ENCODE peak calls at places on chromosomes 16 and 17, in six cellular contexts. H is CD8-positive, alpha-beta T cell; X is fibroblast of lung; I is gastrocnemius medialis; U is pancreas; M is breast epithelium. W is an unnamed sample. For H3K27me3, the result is how much of the 10 kb centered on the place peaks cover.

GRCh38 chr16:68287276-68288251 is 23.2 kb downstream of the SLC7A6OS start:
- DNase-seq in U (no peak), H (peak), M (peak), X (peak), I (peak), W (peak)

GRCh38 chr17:2171725-2172446 is 117.0 kb downstream of the HIC1 start:
- DNase-seq in H (no peak), U (peak), M (peak), I (peak), X (peak), W (peak)

GRCh38 chr17:44546711-44547606 is 10.3 kb upstream of the FZD2 start:
- DNase-seq in X (peak), I (no peak), M (no peak), U (no peak), H (no peak), W (no peak)

GRCh38 chr17:72271603-72272002 is 150.8 kb downstream of the SOX9 start:
- DNase-seq in H (no peak), M (no peak), X (no peak), I (no peak), U (no peak), W (no peak)

GRCh38 chr16:10081201-10081940 is 100.9 kb downstream of the GRIN2A start:
- DNase-seq in X (no peak), M (no peak), U (no peak), H (no peak), I (no peak), W (no peak)

GRCh38 chr17:8159032-8159400 is 3.7 kb downstream of the VAMP2 start:
- DNase-seq in M (no peak), I (no peak), H (no peak), U (no peak), X (no peak), W (no peak)

GRCh38 chr16:15548482-15548891 is 94.5 kb downstream of the MARF1 start:
- DNase-seq in M (no peak), H (no peak), I (no peak), U (no peak), X (no peak), W (no peak)

GRCh38 chr16:87061521-87061920 is 255.7 kb downstream of the C16orf95 start:
- DNase-seq in M (no peak), I (no peak), U (no peak), H (no peak), X (peak), W (no peak)

GRCh38 chr17:81094744-81095607 is 60.0 kb downstream of the BAIAP2 start:
- DNase-seq in X (peak), M (peak), H (peak), U (peak), I (peak), W (peak)

GRCh38 chr17:47959825-47960655 is 2.4 kb upstream of the PRR15L start:
- DNase-seq in X (no peak), H (no peak), M (no peak), U (peak), I (no peak), W (no peak)

GRCh38 chr17:47957591-47958490 is at the start of gene PRR15L:
- DNase-seq in X (no peak), M (peak), H (no peak), I (no peak), U (peak), W (no peak)

GRCh38 chr17:47955497-47956461 is 1.9 kb downstream of the PRR15L start:
- DNase-seq in U (peak), H (no peak), X (no peak), I (no peak), M (peak), W (no peak)

GRCh38 chr17:47953945-47954344 is 3.7 kb downstream of the PRR15L start:
- DNase-seq in H (no peak), X (no peak), M (no peak), U (no peak), I (no peak), W (no peak)

DNA sequence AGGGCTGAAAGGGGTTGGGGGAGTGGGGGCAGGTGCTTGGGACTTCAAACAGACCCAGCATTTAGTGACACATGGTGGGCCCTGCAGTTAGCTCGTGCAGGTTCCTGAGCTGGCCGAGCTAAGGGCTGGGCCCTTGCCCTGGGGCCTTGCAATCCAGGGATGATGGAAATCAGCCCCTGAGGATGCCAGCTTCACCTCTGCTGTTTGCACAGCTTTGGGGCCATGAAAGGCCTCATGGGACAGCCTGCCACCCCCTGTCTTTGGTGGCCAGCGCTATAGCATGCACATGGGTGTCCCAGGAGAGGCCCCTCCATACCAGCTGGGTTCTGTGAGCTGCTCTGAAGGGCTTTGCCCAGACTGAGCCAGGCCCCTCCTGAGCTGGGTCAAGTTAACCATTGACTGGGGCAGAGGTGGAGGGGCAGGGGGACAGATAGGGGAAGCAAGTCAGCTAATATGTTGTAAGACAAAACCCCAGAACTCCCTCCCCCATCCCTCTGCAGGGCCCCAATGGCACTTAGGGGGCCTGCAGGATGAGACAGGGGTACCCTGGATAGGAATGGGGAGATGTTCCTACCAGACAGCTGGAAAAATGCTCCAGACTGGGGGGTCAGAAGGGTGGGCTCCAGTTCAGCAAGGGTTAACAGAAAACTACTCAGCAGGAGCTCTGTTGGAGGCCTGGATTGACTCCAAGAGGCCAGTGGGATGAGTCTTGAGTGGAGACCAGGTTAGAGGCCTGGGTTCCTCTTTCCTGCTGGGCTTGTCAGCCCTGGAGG is 679 bp downstream of the PRR15L start:
- DNase-seq in M (no peak), X (no peak), H (no peak), U (no peak), I (no peak), W (no peak)
- H3K4me3 ChIP-seq in M (peak), X (no peak), H (no peak), U (peak), I (no peak), W (no peak)

DNA sequence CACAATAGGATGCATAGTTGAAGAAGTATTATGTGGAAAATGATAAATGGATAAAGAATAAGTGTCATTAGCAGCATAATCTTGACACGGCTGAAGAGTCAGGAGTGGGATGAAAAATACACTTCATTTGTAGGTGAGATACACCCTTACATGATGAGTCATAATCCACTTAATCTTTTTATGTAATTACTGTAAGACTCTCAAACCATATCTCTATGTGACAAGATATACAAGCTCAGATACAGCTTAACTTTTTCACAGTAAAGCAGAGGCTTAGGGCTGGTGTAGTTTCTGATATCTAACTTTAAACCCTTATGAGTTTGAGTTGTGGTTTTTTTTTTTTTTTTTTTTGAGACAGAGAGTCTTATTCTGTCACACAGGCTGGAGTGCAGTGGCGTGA is 101.2 kb downstream of the FTO start:
- DNase-seq in X (no peak), H (no peak), I (no peak), U (no peak), M (no peak), W (no peak)
- TF ChIP-seq CTCF in X (no peak), H (no peak), I (no peak), U (no peak), M (no peak), W (no peak)

GRCh38 chr16:79597775-79598174 is 2.8 kb downstream of the MAF start:
- DNase-seq in H (no peak), U (no peak), X (no peak), I (no peak), M (no peak), W (no peak)
- H3K27me3 ChIP-seq in H (under half), U (under half), X (under half), I (under half), M (under half), W (under half)

GRCh38 chr17:60077226-60077625 is 1.5 kb downstream of the HEATR6 start:
- DNase-seq in I (no peak), M (no peak), X (peak), H (no peak), U (no peak), W (no peak)
- H3K4me3 ChIP-seq in I (no peak), M (peak), X (no peak), H (no peak), U (no peak), W (no peak)

GRCh38 chr16:89179656-89180315 is 8.2 kb downstream of the CDH15 start:
- DNase-seq in X (no peak), M (no peak), H (no peak), I (no peak), U (no peak), W (no peak)

GRCh38 chr16:89177501-89177900 is 6.0 kb downstream of the CDH15 start:
- DNase-seq in U (no peak), I (no peak), M (no peak), X (no peak), H (no peak), W (no peak)

GRCh38 chr16:89178453-89179147 is 7.1 kb downstream of the CDH15 start:
- DNase-seq in U (no peak), H (no peak), M (no peak), I (no peak), X (no peak), W (no peak)

GRCh38 chr16:89176717-89177116 is 5.2 kb downstream of the CDH15 start:
- DNase-seq in I (no peak), U (no peak), H (no peak), X (no peak), M (no peak), W (no peak)

DNA sequence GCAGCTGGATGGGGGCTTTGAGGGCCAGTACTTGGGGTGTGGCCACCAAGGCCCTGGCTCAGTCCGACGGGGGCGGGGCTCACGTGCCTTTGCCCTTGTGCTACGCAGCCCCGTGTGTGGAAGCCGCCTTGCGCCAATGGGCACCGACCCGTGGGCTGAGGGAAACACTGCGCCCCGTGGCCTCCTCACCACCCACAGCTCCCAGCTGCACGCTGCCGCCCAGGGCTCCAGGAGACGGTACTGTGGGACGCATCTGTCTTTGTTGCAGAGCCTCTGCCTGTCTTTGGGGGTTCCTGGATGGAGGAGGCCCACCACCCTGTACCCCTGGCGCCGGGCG is 7.6 kb downstream of the CDH15 start:
- DNase-seq in U (no peak), I (no peak), H (no peak), X (no peak), M (no peak), W (no peak)
- TF ChIP-seq CTCF in U (no peak), I (no peak), H (no peak), X (no peak), M (no peak), W (no peak)

GRCh38 chr17:57739402-57740224 is 5.5 kb downstream of the CCDC182 start:
- DNase-seq in U (no peak), H (no peak), X (peak), I (no peak), M (no peak), W (no peak)
- H3K27me3 ChIP-seq in U (under half), H (under half), X (under half), I (under half), M (under half), W (under half)

DNA sequence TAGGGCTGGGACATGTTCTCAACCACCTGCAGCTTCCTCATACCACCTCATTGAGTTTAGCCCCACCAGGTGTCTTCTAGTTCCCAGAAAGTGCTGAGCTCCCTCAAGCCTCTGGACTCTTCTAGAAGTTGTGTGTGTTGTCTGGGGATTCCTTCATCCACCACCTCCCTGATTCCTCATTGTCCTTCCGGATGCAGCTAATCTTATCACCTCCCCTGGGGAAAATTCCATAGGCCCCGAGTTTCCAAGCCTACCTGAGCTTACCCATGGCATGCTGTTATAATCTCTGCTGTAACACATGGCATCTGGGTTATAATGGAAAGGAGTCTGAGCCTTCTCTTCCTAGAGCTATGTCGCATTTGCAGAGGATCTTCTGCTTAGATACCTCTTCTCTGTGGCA is 243.5 kb upstream of the SDK2 start:
- DNase-seq in I (no peak), M (no peak), U (no peak), H (no peak), X (no peak), W (no peak)
- H3K4me3 ChIP-seq in I (no peak), M (no peak), U (no peak), H (no peak), X (no peak), W (no peak)

GRCh38 chr17:61397086-61397842 is 2.4 kb upstream of the TBX2 start:
- DNase-seq in I (no peak), X (peak), U (no peak), H (no peak), M (no peak), W (no peak)
- TF ChIP-seq CTCF in I (no peak), X (peak), U (no peak), H (no peak), M (no peak), W (peak)

GRCh38 chr17:36947922-36948716 is 635 bp upstream of the AATF start:
- DNase-seq in I (no peak), H (no peak), X (no peak), M (no peak), U (no peak), W (no peak)

GRCh38 chr17:36945959-36946725 is 2.6 kb upstream of the AATF start:
- DNase-seq in U (no peak), X (no peak), M (no peak), H (no peak), I (no peak), W (no peak)

GRCh38 chr17:36945160-36945559 is 3.6 kb upstream of the AATF start:
- DNase-seq in H (no peak), M (no peak), U (no peak), I (no peak), X (no peak), W (no peak)

GRCh38 chr17:36944488-36945040 is 4.2 kb upstream of the AATF start:
- DNase-seq in M (no peak), I (no peak), H (no peak), U (no peak), X (no peak), W (no peak)

DNA sequence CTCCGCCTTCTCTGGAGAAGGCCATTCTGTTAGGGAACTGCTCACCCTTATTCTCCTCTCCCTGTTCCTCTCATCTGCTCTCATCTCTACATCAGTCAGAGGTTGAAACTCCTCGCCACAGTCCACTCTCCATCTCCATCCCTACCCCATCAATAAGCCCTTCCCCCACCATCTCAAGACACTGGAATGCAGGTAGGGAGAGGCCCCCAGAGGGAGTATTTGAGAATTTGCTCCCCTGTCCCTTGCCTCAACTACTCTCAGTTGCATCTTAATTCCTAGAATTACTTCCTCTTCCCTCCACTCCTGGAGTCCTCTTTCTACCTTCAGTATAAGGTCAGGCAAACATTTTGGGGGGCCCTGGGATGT is 2.0 kb upstream of the AATF start:
- DNase-seq in X (no peak), U (no peak), I (no peak), H (no peak), M (no peak), W (no peak)
- H3K27me3 ChIP-seq in X (half or more), U (half or more), I (half or more), H (half or more), M (under half), W (under half)

GRCh38 chr16:30626230-30626629 is 16.0 kb upstream of the ZNF689 start:
- DNase-seq in M (no peak), I (no peak), X (no peak), U (no peak), H (no peak), W (no peak)

GRCh38 chr16:30623558-30624283 is 13.5 kb upstream of the ZNF689 start:
- DNase-seq in H (no peak), M (peak), U (no peak), I (no peak), X (no peak), W (no peak)

GRCh38 chr16:30633526-30633925 is 17.2 kb upstream of the PRR14 start:
- DNase-seq in H (no peak), I (no peak), U (no peak), X (no peak), M (no peak), W (no peak)

DNA sequence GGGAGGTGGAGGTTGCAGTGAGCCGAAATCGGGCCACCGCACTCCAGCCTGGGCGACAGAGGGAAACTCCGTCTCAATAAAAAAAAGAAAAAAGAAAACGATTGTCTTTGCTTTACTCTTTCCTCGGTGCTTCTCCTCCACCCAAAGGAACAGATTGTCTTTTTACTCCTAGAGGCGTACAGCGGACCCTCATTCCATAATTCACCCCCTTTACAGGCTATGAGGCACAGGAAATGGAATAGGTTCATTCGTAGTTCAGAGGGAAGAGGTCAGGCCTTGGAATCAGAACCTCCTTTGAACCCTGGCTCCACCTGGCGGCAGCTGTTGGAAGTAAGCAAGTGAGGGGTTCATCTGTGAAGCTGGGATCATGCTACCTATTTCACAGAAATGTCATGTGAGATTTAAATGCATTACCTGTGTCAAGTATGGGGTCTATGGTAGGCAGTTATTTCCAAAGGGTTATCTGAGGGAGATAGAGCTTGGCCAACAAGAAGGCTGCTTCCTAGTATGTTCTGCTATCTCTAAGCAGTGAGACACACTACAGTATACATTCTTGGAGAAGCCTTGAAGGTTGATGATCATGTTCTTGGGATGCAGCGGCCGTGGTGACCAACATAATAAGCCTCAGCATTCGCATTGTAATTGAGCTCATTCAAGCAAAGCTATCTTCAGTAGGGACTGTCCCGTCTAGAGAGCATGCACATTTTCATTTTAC is 18.6 kb upstream of the ZNF689 start:
- DNase-seq in H (peak), U (peak), M (peak), X (peak), I (peak), W (no peak)
- H3K4me3 ChIP-seq in H (peak), U (no peak), M (peak), X (no peak), I (peak), W (no peak)

W was measured in BJ.